ENCODE peak calls at places on chromosomes 16 and 17, in eight cellular contexts. One of them, this sample, is unnamed.

GRCh38 chr16:15576960-15577958 is 65.7 kb downstream of the MARF1 start:
- DNase-seq in PC-3: no peak
- DNase-seq in brain microvascular endothelial cell: no peak
- DNase-seq in right cardiac atrium: no peak
- DNase-seq in heart right ventricle: no peak
- DNase-seq in stomach: peak; percentile 50
- DNase-seq in mammary epithelial cell: no peak
- DNase-seq in A549: no peak
- DNase-seq in this sample: no peak

GRCh38 chr17:29376667-29377268 is 13.4 kb upstream of the TAOK1 start:
- DNase-seq in A549: peak; percentile 55
- DNase-seq in right cardiac atrium: peak; percentile 65
- DNase-seq in PC-3: no peak
- DNase-seq in heart right ventricle: no peak
- DNase-seq in brain microvascular endothelial cell: peak; percentile 90
- DNase-seq in mammary epithelial cell: peak; percentile 43
- DNase-seq in stomach: no peak
- DNase-seq in this sample: no peak

GRCh38 chr17:30278032-30278431 is 13.7 kb downstream of the BLMH start:
- DNase-seq in heart right ventricle: no peak
- DNase-seq in stomach: peak; percentile 28
- DNase-seq in brain microvascular endothelial cell: peak; percentile 68
- DNase-seq in A549: peak; percentile 65
- DNase-seq in PC-3: peak; percentile 9
- DNase-seq in right cardiac atrium: no peak
- DNase-seq in mammary epithelial cell: no peak
- DNase-seq in this sample: no peak

GRCh38 chr17:1275962-1276736 is 3.3 kb upstream of the TRARG1 start:
- DNase-seq in A549: peak; percentile 54
- DNase-seq in stomach: peak; percentile 73
- DNase-seq in right cardiac atrium: peak; percentile 64
- DNase-seq in heart right ventricle: peak; percentile 76
- DNase-seq in brain microvascular endothelial cell: peak; percentile 20
- DNase-seq in mammary epithelial cell: no peak
- DNase-seq in PC-3: peak; percentile 50
- DNase-seq in this sample: peak; percentile 70

GRCh38 chr16:87336850-87337240 is 19.7 kb upstream of the C16orf95 start:
- DNase-seq in brain microvascular endothelial cell: no peak
- DNase-seq in A549: no peak
- DNase-seq in mammary epithelial cell: no peak
- DNase-seq in right cardiac atrium: no peak
- DNase-seq in stomach: no peak
- DNase-seq in heart right ventricle: no peak
- DNase-seq in PC-3: no peak
- DNase-seq in this sample: peak; percentile 1

GRCh38 chr17:6936370-6937028 is 59.4 kb upstream of the ALOX12 start:
- DNase-seq in brain microvascular endothelial cell: no peak
- DNase-seq in heart right ventricle: no peak
- DNase-seq in stomach: no peak
- DNase-seq in PC-3: no peak
- DNase-seq in mammary epithelial cell: no peak
- DNase-seq in A549: no peak
- DNase-seq in right cardiac atrium: no peak
- DNase-seq in this sample: no peak

GRCh38 chr16:22326369-22326652 is 29.1 kb downstream of the POLR3E start:
- DNase-seq in brain microvascular endothelial cell: no peak
- DNase-seq in heart right ventricle: no peak
- DNase-seq in right cardiac atrium: no peak
- DNase-seq in PC-3: no peak
- DNase-seq in stomach: no peak
- DNase-seq in A549: no peak
- DNase-seq in mammary epithelial cell: no peak
- DNase-seq in this sample: no peak

GRCh38 chr16:70257391-70257790 is 5.7 kb upstream of the EXOSC6 start:
- DNase-seq in mammary epithelial cell: no peak
- DNase-seq in PC-3: no peak
- DNase-seq in heart right ventricle: no peak
- DNase-seq in A549: no peak
- DNase-seq in stomach: no peak
- DNase-seq in brain microvascular endothelial cell: no peak
- DNase-seq in right cardiac atrium: no peak
- DNase-seq in this sample: no peak

GRCh38 chr17:12037970-12038369 is 17.3 kb downstream of the MAP2K4 start:
- DNase-seq in A549: no peak
- DNase-seq in mammary epithelial cell: no peak
- DNase-seq in brain microvascular endothelial cell: no peak
- DNase-seq in heart right ventricle: no peak
- DNase-seq in right cardiac atrium: no peak
- DNase-seq in stomach: no peak
- DNase-seq in PC-3: no peak
- DNase-seq in this sample: no peak

GRCh38 chr17:4921320-4921719 is 10.8 kb upstream of the GP1BA start:
- DNase-seq in right cardiac atrium: no peak
- DNase-seq in mammary epithelial cell: no peak
- DNase-seq in brain microvascular endothelial cell: no peak
- DNase-seq in heart right ventricle: no peak
- DNase-seq in A549: no peak
- DNase-seq in stomach: no peak
- DNase-seq in PC-3: no peak
- DNase-seq in this sample: no peak

GRCh38 chr17:9363440-9364350 is 211.9 kb downstream of the STX8 start:
- DNase-seq in PC-3: peak; percentile 50
- DNase-seq in right cardiac atrium: no peak
- DNase-seq in stomach: no peak
- DNase-seq in heart right ventricle: no peak
- DNase-seq in mammary epithelial cell: peak; percentile 65
- DNase-seq in A549: no peak
- DNase-seq in brain microvascular endothelial cell: peak; percentile 73
- DNase-seq in this sample: no peak

GRCh38 chr17:10626378-10626777 is 30.7 kb downstream of the MYH3 start:
- DNase-seq in stomach: no peak
- DNase-seq in mammary epithelial cell: no peak
- DNase-seq in brain microvascular endothelial cell: no peak
- DNase-seq in A549: no peak
- DNase-seq in PC-3: no peak
- DNase-seq in heart right ventricle: no peak
- DNase-seq in right cardiac atrium: no peak
- DNase-seq in this sample: no peak

GRCh38 chr17:13777003-13777402 is 175.3 kb upstream of the HS3ST3A1 start:
- DNase-seq in mammary epithelial cell: no peak
- DNase-seq in A549: no peak
- DNase-seq in right cardiac atrium: no peak
- DNase-seq in stomach: no peak
- DNase-seq in PC-3: no peak
- DNase-seq in heart right ventricle: no peak
- DNase-seq in brain microvascular endothelial cell: no peak
- DNase-seq in this sample: no peak

GRCh38 chr16:78004501-78004900 is 17.8 kb upstream of the CLEC3A start:
- DNase-seq in A549: no peak
- DNase-seq in right cardiac atrium: no peak
- DNase-seq in brain microvascular endothelial cell: no peak
- DNase-seq in stomach: no peak
- DNase-seq in mammary epithelial cell: no peak
- DNase-seq in heart right ventricle: no peak
- DNase-seq in PC-3: no peak
- DNase-seq in this sample: no peak

GRCh38 chr17:73304971-73305786 is 6.6 kb downstream of the CDC42EP4 start:
- DNase-seq in stomach: peak; percentile 54
- DNase-seq in right cardiac atrium: peak; percentile 87
- DNase-seq in PC-3: peak; percentile 84
- DNase-seq in A549: peak; percentile 82
- DNase-seq in mammary epithelial cell: peak; percentile 69
- DNase-seq in heart right ventricle: peak; percentile 71
- DNase-seq in brain microvascular endothelial cell: peak; percentile 70
- DNase-seq in this sample: peak; percentile 79

GRCh38 chr17:48779421-48779820 is 37.6 kb downstream of the TTLL6 start:
- DNase-seq in mammary epithelial cell: no peak
- DNase-seq in heart right ventricle: no peak
- DNase-seq in A549: no peak
- DNase-seq in stomach: no peak
- DNase-seq in brain microvascular endothelial cell: no peak
- DNase-seq in right cardiac atrium: no peak
- DNase-seq in PC-3: no peak
- DNase-seq in this sample: no peak

GRCh38 chr16:72673118-72673517 is 374.8 kb downstream of the ZFHX3 start:
- DNase-seq in right cardiac atrium: no peak
- DNase-seq in PC-3: no peak
- DNase-seq in mammary epithelial cell: no peak
- DNase-seq in brain microvascular endothelial cell: no peak
- DNase-seq in A549: peak; percentile 24
- DNase-seq in stomach: no peak
- DNase-seq in heart right ventricle: no peak
- DNase-seq in this sample: no peak

GRCh38 chr17:44170499-44171201 is at the start of gene ASB16:
- DNase-seq in mammary epithelial cell: no peak
- DNase-seq in stomach: peak; percentile 56
- DNase-seq in heart right ventricle: peak; percentile 52
- DNase-seq in brain microvascular endothelial cell: no peak
- DNase-seq in A549: no peak
- DNase-seq in right cardiac atrium: no peak
- DNase-seq in PC-3: no peak
- DNase-seq in this sample: peak; percentile 89

GRCh38 chr16:75000481-75001081 is 1.8 kb downstream of the ZNRF1 start:
- DNase-seq in A549: no peak
- DNase-seq in PC-3: peak; percentile 30
- DNase-seq in right cardiac atrium: peak; percentile 22
- DNase-seq in brain microvascular endothelial cell: no peak
- DNase-seq in stomach: no peak
- DNase-seq in heart right ventricle: peak; percentile 30
- DNase-seq in mammary epithelial cell: peak; percentile 47
- DNase-seq in this sample: no peak

GRCh38 chr17:64155090-64155630 is 25.2 kb upstream of the ERN1 start:
- DNase-seq in right cardiac atrium: no peak
- DNase-seq in A549: no peak
- DNase-seq in PC-3: no peak
- DNase-seq in mammary epithelial cell: no peak
- DNase-seq in brain microvascular endothelial cell: no peak
- DNase-seq in stomach: no peak
- DNase-seq in heart right ventricle: no peak
- DNase-seq in this sample: no peak

GRCh38 chr17:66341462-66341861 is 39.0 kb downstream of the PRKCA start:
- DNase-seq in mammary epithelial cell: no peak
- DNase-seq in brain microvascular endothelial cell: no peak
- DNase-seq in heart right ventricle: no peak
- DNase-seq in PC-3: no peak
- DNase-seq in right cardiac atrium: no peak
- DNase-seq in stomach: no peak
- DNase-seq in A549: no peak
- DNase-seq in this sample: no peak

DNA sequence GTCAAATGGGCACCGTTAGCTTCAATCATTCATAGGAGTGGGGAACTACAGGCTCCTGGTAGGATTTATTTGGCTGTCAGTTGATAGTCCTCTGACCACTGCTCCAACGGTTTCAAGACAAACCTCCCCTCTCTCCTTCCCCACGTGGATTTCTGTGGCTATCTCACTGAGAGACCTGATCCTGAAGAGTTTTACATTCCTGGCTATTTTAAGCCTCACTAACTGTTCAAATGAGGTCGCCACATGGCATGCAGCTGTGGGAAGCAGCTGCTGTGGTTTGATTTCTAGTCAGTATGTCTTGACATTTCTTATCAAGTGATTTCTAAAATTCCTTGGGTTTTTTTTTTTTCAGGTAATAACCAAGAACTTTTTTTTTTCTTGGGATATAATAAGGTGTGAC is 38.3 kb downstream of the CDK5R1 start:
- DNase-seq in mammary epithelial cell: no peak
- DNase-seq in stomach: no peak
- DNase-seq in right cardiac atrium: no peak
- DNase-seq in brain microvascular endothelial cell: peak; percentile 64
- DNase-seq in A549: no peak
- DNase-seq in PC-3: no peak
- DNase-seq in heart right ventricle: no peak
- DNase-seq in this sample: no peak
- H3K27ac ChIP-seq in mammary epithelial cell: no peak overlapping the region
- H3K27ac ChIP-seq in stomach: no peak overlapping the region
- H3K27ac ChIP-seq in right cardiac atrium: no peak overlapping the region
- H3K27ac ChIP-seq in brain microvascular endothelial cell: no peak overlapping the region
- H3K27ac ChIP-seq in A549: no peak overlapping the region
- H3K27ac ChIP-seq in PC-3: no peak overlapping the region
- H3K27ac ChIP-seq in heart right ventricle: no peak overlapping the region
- H3K27ac ChIP-seq in this sample: no peak overlapping the region

GRCh38 chr16:3951861-3952332 is 71.4 kb upstream of the CREBBP start:
- DNase-seq in right cardiac atrium: no peak
- DNase-seq in heart right ventricle: no peak
- DNase-seq in A549: no peak
- DNase-seq in mammary epithelial cell: no peak
- DNase-seq in stomach: no peak
- DNase-seq in brain microvascular endothelial cell: no peak
- DNase-seq in PC-3: no peak
- DNase-seq in this sample: peak; percentile 19
- H3K4me3 ChIP-seq in right cardiac atrium: no peak overlapping the region
- H3K4me3 ChIP-seq in heart right ventricle: no peak overlapping the region
- H3K4me3 ChIP-seq in A549: no peak overlapping the region
- H3K4me3 ChIP-seq in mammary epithelial cell: no peak overlapping the region
- H3K4me3 ChIP-seq in stomach: no peak overlapping the region
- H3K4me3 ChIP-seq in brain microvascular endothelial cell: no peak overlapping the region
- H3K4me3 ChIP-seq in PC-3: no peak overlapping the region
- H3K4me3 ChIP-seq in this sample: no peak overlapping the region

GRCh38 chr17:51999654-52000053 is 158.9 kb downstream of the CA10 start:
- DNase-seq in A549: no peak
- DNase-seq in mammary epithelial cell: no peak
- DNase-seq in brain microvascular endothelial cell: no peak
- DNase-seq in heart right ventricle: no peak
- DNase-seq in stomach: no peak
- DNase-seq in PC-3: no peak
- DNase-seq in right cardiac atrium: no peak
- DNase-seq in this sample: no peak
- H3K27ac ChIP-seq in A549: no peak overlapping the region
- H3K27ac ChIP-seq in mammary epithelial cell: no peak overlapping the region
- H3K27ac ChIP-seq in brain microvascular endothelial cell: no peak overlapping the region
- H3K27ac ChIP-seq in heart right ventricle: no peak overlapping the region
- H3K27ac ChIP-seq in stomach: no peak overlapping the region
- H3K27ac ChIP-seq in PC-3: no peak overlapping the region
- H3K27ac ChIP-seq in right cardiac atrium: no peak overlapping the region
- H3K27ac ChIP-seq in this sample: no peak overlapping the region

DNA sequence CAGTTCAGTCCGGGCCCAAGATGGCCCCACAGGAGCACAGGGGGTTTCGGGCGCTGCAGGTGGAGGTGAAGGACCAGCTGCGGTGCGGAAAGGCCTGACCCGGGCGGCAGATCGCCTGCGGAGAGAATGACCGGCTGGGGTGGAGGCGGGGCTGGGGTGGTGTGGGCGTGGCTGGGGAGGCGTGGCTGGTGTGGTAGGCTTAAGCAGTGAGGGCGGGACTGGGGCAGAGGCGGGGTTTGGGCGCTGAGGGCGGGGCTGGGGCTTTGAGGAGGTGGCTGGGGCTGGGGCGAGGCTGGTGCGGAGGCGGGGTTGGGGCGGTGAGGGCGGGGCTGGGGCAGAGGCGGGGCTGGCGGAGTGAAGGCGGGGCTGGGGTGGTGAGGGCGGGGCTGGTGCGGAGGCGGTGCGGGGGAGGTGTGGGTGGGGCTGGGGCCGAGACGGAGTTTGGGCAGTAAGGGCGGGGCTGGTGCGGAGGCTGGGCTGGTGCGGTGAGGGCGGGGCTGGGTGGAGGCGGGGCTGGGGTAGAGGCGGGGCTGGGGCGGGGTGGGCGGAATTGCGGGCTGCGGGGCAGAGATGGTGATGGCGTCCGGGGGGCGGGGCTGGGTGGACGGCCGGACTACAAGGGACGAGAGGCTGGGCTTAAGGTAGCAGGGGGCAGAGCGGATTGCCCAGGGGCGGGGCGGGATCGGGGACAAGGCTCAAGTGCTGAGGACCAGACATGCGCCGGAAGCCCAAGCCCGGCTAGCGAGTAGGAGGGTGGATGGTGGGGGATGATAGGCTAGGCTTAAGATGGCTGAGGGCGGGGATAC is 9.9 kb upstream of the GSDMA start:
- DNase-seq in brain microvascular endothelial cell: peak; percentile 95
- DNase-seq in mammary epithelial cell: peak; percentile 85
- DNase-seq in heart right ventricle: peak; percentile 100
- DNase-seq in stomach: peak; percentile 99
- DNase-seq in A549: peak; percentile 98
- DNase-seq in right cardiac atrium: peak; percentile 98
- DNase-seq in PC-3: peak; percentile 79
- DNase-seq in this sample: peak; percentile 99
- H3K4me3 ChIP-seq in brain microvascular endothelial cell: peak overlapping the region; percentile 47
- H3K4me3 ChIP-seq in mammary epithelial cell: peak overlapping the region; percentile 21
- H3K4me3 ChIP-seq in heart right ventricle: peak overlapping the region; percentile 35
- H3K4me3 ChIP-seq in stomach: peak overlapping the region; percentile 41
- H3K4me3 ChIP-seq in A549: peak overlapping the region; percentile 42
- H3K4me3 ChIP-seq in right cardiac atrium: peak overlapping the region; percentile 11
- H3K4me3 ChIP-seq in PC-3: peak overlapping the region; percentile 60
- H3K4me3 ChIP-seq in this sample: peak overlapping the region; percentile 61

This sample was measured in psoas muscle.